ENCODE peak calls at places on chromosomes 2 and 18, in six cellular contexts. D is neuronal stem cell, M is IMR-90, R is H1, C is mesendoderm, N is mesenchymal stem cell. A is an unnamed sample.
A peak's percentile ranks its signal among the peaks of the same experiment; 100 is the strongest.

GRCh38 chr18:45107425-45107824 is 426.7 kb downstream of the SETBP1 start:
- DNase-seq in D (no peak), M (peak; percentile 6), R (no peak), C (no peak), N (no peak), A (peak; percentile 66)

GRCh38 chr2:195710407-195710806 is 53.4 kb downstream of the SLC39A10 start:
- DNase-seq in D (no peak), M (peak; percentile 96), R (no peak), C (no peak), N (peak; percentile 55), A (no peak)

GRCh38 chr2:43798300-43798699 is 24.5 kb downstream of the DYNC2LI1 start:
- DNase-seq in D (no peak), M (no peak), R (no peak), C (peak; percentile 12), N (no peak), A (no peak)

GRCh38 chr2:96788393-96789244 is 27.4 kb upstream of the CNNM3 start:
- DNase-seq in D (no peak), M (peak; percentile 15), R (no peak), C (no peak), N (peak; percentile 34), A (no peak)

GRCh38 chr18:6682437-6683111 is 46.9 kb upstream of the ARHGAP28 start:
- DNase-seq in D (no peak), M (peak; percentile 4), R (no peak), C (peak; percentile 10), N (no peak), A (peak; percentile 66)

GRCh38 chr2:136208682-136209081 is 90.7 kb upstream of the CXCR4 start:
- DNase-seq in D (no peak), M (no peak), R (no peak), C (no peak), N (no peak), A (no peak)

GRCh38 chr18:79275992-79276391 is 119.7 kb upstream of the NFATC1 start:
- DNase-seq in D (no peak), M (no peak), R (no peak), C (no peak), N (peak; percentile 2), A (peak; percentile 4)

GRCh38 chr2:69181806-69182427 is 168.9 kb downstream of the ANTXR1 start:
- DNase-seq in D (no peak), M (no peak), R (no peak), C (no peak), N (no peak), A (peak; percentile 92)

GRCh38 chr2:100959225-100959880 is 42.7 kb upstream of the RPL31 start:
- DNase-seq in D (no peak), M (peak; percentile 45), R (no peak), C (no peak), N (no peak), A (no peak)

GRCh38 chr2:24515841-24516240 is 24.8 kb downstream of the NCOA1 start:
- DNase-seq in D (no peak), M (no peak), R (no peak), C (peak; percentile 30), N (no peak), A (no peak)

GRCh38 chr2:212147921-212148513 is 390.6 kb downstream of the ERBB4 start:
- DNase-seq in D (no peak), M (peak; percentile 1), R (no peak), C (no peak), N (peak; percentile 31), A (no peak)

GRCh38 chr2:160859086-160859485 is 301.1 kb upstream of the TANK start:
- DNase-seq in D (no peak), M (no peak), R (no peak), C (no peak), N (no peak), A (no peak)

GRCh38 chr2:20224716-20225293 is at the start of gene SDC1:
- DNase-seq in D (peak; percentile 55), M (peak; percentile 45), R (no peak), C (peak; percentile 80), N (peak; percentile 58), A (peak; percentile 77)

GRCh38 chr2:31138037-31138962 is at the start of gene GALNT14:
- DNase-seq in D (peak; percentile 56), M (peak; percentile 7), R (peak; percentile 33), C (peak; percentile 78), N (peak; percentile 54), A (no peak)

GRCh38 chr2:58871469-58872142 is 630.5 kb upstream of the FANCL start:
- DNase-seq in D (no peak), M (no peak), R (no peak), C (peak; percentile 46), N (no peak), A (no peak)

GRCh38 chr2:52117299-52117698 is 1085.4 kb upstream of the NRXN1 start:
- DNase-seq in D (no peak), M (peak; percentile 74), R (no peak), C (no peak), N (peak; percentile 60), A (no peak)

GRCh38 chr18:79123948-79124347 is 54.8 kb downstream of the ATP9B start:
- DNase-seq in D (no peak), M (peak; percentile 6), R (no peak), C (peak; percentile 13), N (no peak), A (no peak)

GRCh38 chr2:212609499-212609898 is 70.9 kb upstream of the ERBB4 start:
- DNase-seq in D (no peak), M (no peak), R (no peak), C (no peak), N (no peak), A (no peak)

GRCh38 chr2:88658318-88658717 is 31.1 kb upstream of the EIF2AK3 start:
- DNase-seq in D (no peak), M (peak; percentile 79), R (no peak), C (no peak), N (peak; percentile 12), A (no peak)

GRCh38 chr18:67665266-67665665 is 148.7 kb upstream of the DSEL start:
- DNase-seq in D (peak; percentile 5), M (peak; percentile 62), R (no peak), C (peak; percentile 51), N (peak; percentile 16), A (no peak)

GRCh38 chr2:16305191-16305590 is 360.4 kb downstream of the CYRIA start:
- DNase-seq in D (no peak), M (no peak), R (no peak), C (no peak), N (no peak), A (no peak)

GRCh38 chr2:205568620-205569019 is 113.7 kb upstream of the NRP2 start:
- DNase-seq in D (no peak), M (no peak), R (no peak), C (no peak), N (no peak), A (peak; percentile 95)

GRCh38 chr2:134361648-134362047 is 107.8 kb downstream of the MGAT5 start:
- DNase-seq in D (no peak), M (no peak), R (no peak), C (no peak), N (no peak), A (no peak)

GRCh38 chr2:121205321-121205942 is 79.6 kb downstream of the TFCP2L1 start:
- DNase-seq in D (no peak), M (no peak), R (no peak), C (no peak), N (no peak), A (no peak)

GRCh38 chr2:54042341-54042740 is 71.5 kb upstream of the PSME4 start:
- DNase-seq in D (no peak), M (peak; percentile 62), R (no peak), C (no peak), N (peak; percentile 35), A (no peak)

GRCh38 chr2:190514676-190515075 is 19.8 kb downstream of the NEMP2 start:
- DNase-seq in D (no peak), M (peak; percentile 15), R (no peak), C (no peak), N (no peak), A (no peak)

GRCh38 chr2:88078624-88079169 is 11.1 kb downstream of the SMYD1 start:
- DNase-seq in D (no peak), M (no peak), R (no peak), C (no peak), N (no peak), A (no peak)

GRCh38 chr2:131035112-131035825 is 58.0 kb downstream of the FAM168B start:
- DNase-seq in D (no peak), M (no peak), R (no peak), C (peak; percentile 26), N (no peak), A (no peak)
- H3K18ac ChIP-seq in D (peak overlapping the region; percentile 98), M (no peak overlapping the region), R (peak overlapping the region; percentile 78), C (no peak overlapping the region), N (no peak overlapping the region), A (no peak overlapping the region)

GRCh38 chr18:31498450-31499156 is 626 bp downstream of the DSG2 start:
- DNase-seq in D (peak; percentile 17), M (no peak), R (no peak), C (no peak), N (peak; percentile 54), A (no peak)
- H2BK120ac ChIP-seq in D (peak overlapping the region; percentile 81), M (no peak overlapping the region), R (peak overlapping the region; percentile 81), C (peak overlapping the region; percentile 17), N (peak overlapping the region; percentile 54), A (peak overlapping the region; percentile 75)

GRCh38 chr18:74790451-74790850 is 192.8 kb downstream of the ZNF407 start:
- DNase-seq in D (no peak), M (no peak), R (no peak), C (no peak), N (no peak), A (no peak)
- H3K4me3 ChIP-seq in D (no peak overlapping the region), M (no peak overlapping the region), R (no peak overlapping the region), C (no peak overlapping the region), N (no peak overlapping the region), A (no peak overlapping the region)

GRCh38 chr2:48412409-48413259 is 117.3 kb upstream of the STON1 start:
- DNase-seq in D (no peak), M (no peak), R (no peak), C (no peak), N (no peak), A (no peak)
- H3K18ac ChIP-seq in D (no peak overlapping the region), M (no peak overlapping the region), R (no peak overlapping the region), C (no peak overlapping the region), N (no peak overlapping the region), A (no peak overlapping the region)

DNA sequence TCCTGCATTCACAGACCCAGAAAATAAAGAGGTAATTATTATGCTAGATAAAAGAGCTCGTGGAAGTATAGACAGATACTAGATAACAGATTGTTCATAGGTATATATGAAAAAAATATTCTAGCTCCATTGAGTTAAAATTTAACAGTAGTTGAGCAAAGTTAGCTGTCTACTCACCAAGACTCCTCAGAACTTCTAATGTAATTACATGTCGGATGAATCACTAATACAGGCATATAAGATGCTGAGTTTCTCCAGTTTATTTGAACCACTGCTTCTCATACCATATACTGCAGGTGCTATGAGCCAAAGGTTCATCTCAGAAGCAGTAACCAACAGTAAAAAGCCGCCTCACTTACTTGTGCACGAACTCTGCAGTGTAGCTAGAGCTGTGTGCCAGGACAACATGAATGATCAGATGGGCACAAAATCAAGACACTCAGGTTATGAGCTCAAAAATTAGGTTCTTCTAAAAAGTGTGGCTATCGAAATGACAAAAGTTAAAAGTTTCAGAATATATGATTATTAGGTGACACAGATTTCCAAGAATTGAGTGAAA is 373.4 kb downstream of the NCKAP5 start:
- DNase-seq in D (no peak), M (no peak), R (no peak), C (no peak), N (no peak), A (no peak)
- H2BK120ac ChIP-seq in D (no peak overlapping the region), M (no peak overlapping the region), R (no peak overlapping the region), C (no peak overlapping the region), N (no peak overlapping the region), A (no peak overlapping the region)

GRCh38 chr2:26173596-26174482 is 951 bp downstream of the GAREM2 start:
- DNase-seq in D (no peak), M (no peak), R (no peak), C (no peak), N (no peak), A (no peak)
- H3K4me3 ChIP-seq in D (peak overlapping the region; percentile 76), M (no peak overlapping the region), R (peak overlapping the region; percentile 70), C (peak overlapping the region; percentile 48), N (no peak overlapping the region), A (no peak overlapping the region)

A was measured in trophoblast cell.